ENCODE peak calls at places on chromosomes 4 and X, in six cellular contexts. H is stimulated activated CD4-positive, alpha-beta T cell treated with anti-CD3 and anti-CD28 coated beads, TNF-alpha, amount 100 ng/mL, for 4 hours; K is central memory CD4-positive, alpha-beta T cell; S is stimulated activated CD8-positive, alpha-beta memory T cell treated with anti-CD3 and anti-CD28 coated beads, Interleukin-7, amount 100 ng/mL, for 4 hours; J is body of pancreas; X is foreskin fibroblast. F is an unnamed sample.

GRCh38 chr4:74886490-74886889 is 46.4 kb upstream of the PARM1 start:
- DNase-seq in J (no peak), X (peak; percentile 24), H (no peak), K (no peak), S (no peak), F (peak; percentile 19)

GRCh38 chrX:66914082-66914481 is 275.2 kb upstream of the EDA2R start:
- DNase-seq in J (no peak), K (no peak), X (no peak), H (no peak), S (no peak), F (peak; percentile 87)

GRCh38 chrX:19156223-19156622 is 34.0 kb upstream of the ADGRG2 start:
- DNase-seq in S (no peak), J (no peak), X (peak; percentile 3), K (no peak), H (no peak), F (peak; percentile 1)

GRCh38 chrX:3581609-3582108 is 131.8 kb downstream of the PRKX start:
- DNase-seq in J (no peak), X (no peak), S (no peak), K (no peak), H (no peak), F (no peak)

GRCh38 chrX:136759968-136760367 is 20.8 kb downstream of the ARHGEF6 start:
- DNase-seq in S (no peak), J (no peak), H (no peak), X (no peak), K (no peak), F (peak; percentile 75)

GRCh38 chrX:109751698-109752097 is 18.6 kb upstream of the ACSL4 start:
- DNase-seq in X (no peak), J (no peak), H (no peak), S (no peak), K (no peak), F (no peak)

GRCh38 chrX:56783450-56783831 is 54.4 kb downstream of the NBDY start:
- DNase-seq in K (peak; percentile 73), S (peak; percentile 54), J (no peak), H (no peak), X (no peak), F (no peak)

GRCh38 chr4:624705-625590 is at the start of gene PDE6B:
- DNase-seq in H (no peak), K (no peak), S (no peak), X (no peak), J (no peak), F (no peak)

GRCh38 chrX:137428777-137429564 is 137.0 kb upstream of the ZIC3 start:
- DNase-seq in J (no peak), X (no peak), H (no peak), K (no peak), S (no peak), F (no peak)

GRCh38 chrX:118189628-118190027 is 73.0 kb upstream of the KLHL13 start:
- DNase-seq in J (peak; percentile 47), H (no peak), K (no peak), S (no peak), X (no peak), F (no peak)

GRCh38 chr4:13546374-13546854 is 2.1 kb upstream of the NKX3-2 start:
- DNase-seq in X (no peak), J (no peak), H (no peak), K (no peak), S (no peak), F (no peak)

GRCh38 chrX:46912673-46913491 is 661 bp downstream of the JADE3 start:
- DNase-seq in S (peak; percentile 7), H (no peak), J (peak; percentile 43), K (no peak), X (peak; percentile 29), F (peak; percentile 77)

GRCh38 chr4:98903561-98903960 is 25.4 kb downstream of the EIF4E start:
- DNase-seq in K (no peak), J (no peak), H (no peak), S (no peak), X (no peak), F (no peak)

GRCh38 chr4:34619531-34620109 is 1624.7 kb downstream of the ARAP2 start:
- DNase-seq in J (no peak), S (no peak), X (peak; percentile 26), H (no peak), K (no peak), F (no peak)

GRCh38 chrX:40173662-40174593 is 76.2 kb upstream of the BCOR start:
- DNase-seq in X (no peak), S (peak; percentile 47), H (no peak), K (peak; percentile 45), J (peak; percentile 47), F (peak; percentile 90)

GRCh38 chrX:11543249-11543648 is 122.5 kb downstream of the ARHGAP6 start:
- DNase-seq in S (no peak), K (no peak), X (no peak), J (no peak), H (no peak), F (no peak)

GRCh38 chr4:176302283-176303275 is 17.2 kb upstream of the SPCS3 start:
- DNase-seq in X (peak; percentile 56), S (no peak), H (no peak), K (no peak), J (no peak), F (no peak)

GRCh38 chrX:23699636-23700194 is 32.4 kb downstream of the PRDX4 start:
- DNase-seq in J (no peak), H (no peak), X (no peak), S (peak; percentile 17), K (no peak), F (peak; percentile 86)

GRCh38 chr4:1048781-1049590 is 37.6 kb downstream of the FGFRL1 start:
- DNase-seq in H (no peak), J (no peak), K (no peak), S (no peak), X (no peak), F (no peak)

GRCh38 chrX:37686348-37686736 is 751 bp downstream of the XK start:
- DNase-seq in H (no peak), S (no peak), J (no peak), K (no peak), X (no peak), F (no peak)

GRCh38 chr4:2823671-2824328 is 19.8 kb upstream of the ADD1 start:
- DNase-seq in H (no peak), S (no peak), X (no peak), J (no peak), K (no peak), F (no peak)

GRCh38 chr4:151604238-151604637 is 156.6 kb downstream of the GATB start:
- DNase-seq in S (no peak), J (no peak), H (no peak), K (no peak), X (peak; percentile 9), F (no peak)

GRCh38 chr4:141134051-141134450 is 782 bp upstream of the RNF150 start:
- DNase-seq in K (no peak), H (no peak), S (no peak), X (peak; percentile 24), J (no peak), F (no peak)

GRCh38 chr4:105909699-105910340 is 14.5 kb downstream of the NPNT start:
- DNase-seq in X (no peak), S (no peak), K (no peak), H (no peak), J (no peak), F (no peak)

GRCh38 chr4:80265571-80266266 is 745 bp upstream of the FGF5 start:
- DNase-seq in X (peak; percentile 86), K (no peak), S (no peak), J (no peak), H (no peak), F (no peak)

GRCh38 chr4:52594961-52595360 is 64.1 kb downstream of the USP46 start:
- DNase-seq in J (no peak), H (no peak), X (no peak), S (no peak), K (no peak), F (no peak)

GRCh38 chr4:129364747-129365452 is 268.9 kb downstream of the C4orf33 start:
- DNase-seq in K (no peak), H (no peak), X (no peak), J (no peak), S (no peak), F (no peak)

GRCh38 chr4:1872918-1873269 is 1.7 kb downstream of the NSD2 start:
- DNase-seq in J (no peak), X (peak; percentile 67), S (no peak), K (peak; percentile 19), H (no peak), F (peak; percentile 26)

GRCh38 chrX:19579485-19579884 is 64.2 kb upstream of the MAP3K15 start:
- DNase-seq in K (no peak), H (no peak), J (no peak), S (no peak), X (peak; percentile 48), F (peak; percentile 11)

GRCh38 chrX:41275661-41276609 is 58.0 kb upstream of the DDX3X start:
- DNase-seq in X (peak; percentile 53), J (peak; percentile 51), S (peak; percentile 35), K (peak; percentile 34), H (peak; percentile 8), F (peak; percentile 77)

GRCh38 chr4:147594107-147594506 is 23.1 kb upstream of the TMEM184C start:
- DNase-seq in S (no peak), K (no peak), X (no peak), J (no peak), H (no peak), F (no peak)

GRCh38 chr4:79147251-79147650 is 178.6 kb downstream of the NAA11 start:
- DNase-seq in J (no peak), H (no peak), S (no peak), K (no peak), X (no peak), F (no peak)

GRCh38 chrX:13219990-13220764 is 99.7 kb downstream of the ATXN3L start:
- DNase-seq in J (no peak), S (no peak), X (no peak), K (no peak), H (no peak), F (no peak)

GRCh38 chrX:136202889-136203288 is 48.3 kb downstream of the MAP7D3 start:
- DNase-seq in X (no peak), H (no peak), J (no peak), K (no peak), S (no peak), F (no peak)

GRCh38 chrX:50967734-50968133 is 57.2 kb downstream of the BMP15 start:
- DNase-seq in X (no peak), K (no peak), S (no peak), J (no peak), H (no peak), F (no peak)

GRCh38 chr4:181661090-181661489 is 582.1 kb upstream of the TENM3 start:
- DNase-seq in X (no peak), S (no peak), K (no peak), J (no peak), H (no peak), F (no peak)

GRCh38 chr4:139018971-139019758 is 3.6 kb downstream of the NOCT start:
- DNase-seq in S (no peak), K (no peak), J (no peak), X (peak; percentile 85), H (no peak), F (no peak)

GRCh38 chr4:52907510-52907909 is 45.4 kb downstream of the RASL11B start:
- DNase-seq in S (no peak), K (no peak), H (no peak), X (no peak), J (no peak), F (no peak)

GRCh38 chrX:15298201-15298600 is 17.2 kb downstream of the ASB11 start:
- DNase-seq in S (no peak), K (no peak), J (no peak), H (no peak), X (no peak), F (peak; percentile 48)

F was measured in KBM-7.